ENCODE peak calls at places on chromosomes 12 and 14, in four cellular contexts. N is esophagus squamous epithelium, C is prostate gland, M is ovary. G is an unnamed sample. For H3K27me3 and H3K4me1, the result is how much of the 10 kb centered on the place peaks cover.

GRCh38 chr14:20802341-20803084 is at the start of gene RNASE1:
- DNase-seq in N (no peak), C (no peak), M (peak), G (peak)

GRCh38 chr14:66508547-66508845 is 549 bp downstream of the GPHN start:
- DNase-seq in N (no peak), C (no peak), M (no peak), G (no peak)

GRCh38 chr12:512933-513332 is 53.2 kb downstream of the B4GALNT3 start:
- DNase-seq in N (no peak), C (no peak), M (no peak), G (no peak)

GRCh38 chr12:14871247-14871646 is 14.4 kb downstream of the MGP start:
- DNase-seq in N (no peak), C (no peak), M (no peak), G (no peak)

GRCh38 chr14:90924618-90925345 is 108.6 kb upstream of the TTC7B start:
- DNase-seq in N (no peak), C (no peak), M (no peak), G (peak)

GRCh38 chr12:90045559-90045958 is 336.9 kb upstream of the ATP2B1 start:
- DNase-seq in N (no peak), C (no peak), M (no peak), G (no peak)

GRCh38 chr12:86660488-86661171 is 404.4 kb upstream of the MGAT4C start:
- DNase-seq in N (no peak), C (no peak), M (no peak), G (no peak)

GRCh38 chr14:58882577-58883018 is 244.8 kb downstream of the DACT1 start:
- DNase-seq in N (no peak), C (no peak), M (no peak), G (no peak)

GRCh38 chr12:73612571-73612970 is 925.1 kb upstream of the ATXN7L3B start:
- DNase-seq in N (no peak), C (no peak), M (no peak), G (no peak)

DNA sequence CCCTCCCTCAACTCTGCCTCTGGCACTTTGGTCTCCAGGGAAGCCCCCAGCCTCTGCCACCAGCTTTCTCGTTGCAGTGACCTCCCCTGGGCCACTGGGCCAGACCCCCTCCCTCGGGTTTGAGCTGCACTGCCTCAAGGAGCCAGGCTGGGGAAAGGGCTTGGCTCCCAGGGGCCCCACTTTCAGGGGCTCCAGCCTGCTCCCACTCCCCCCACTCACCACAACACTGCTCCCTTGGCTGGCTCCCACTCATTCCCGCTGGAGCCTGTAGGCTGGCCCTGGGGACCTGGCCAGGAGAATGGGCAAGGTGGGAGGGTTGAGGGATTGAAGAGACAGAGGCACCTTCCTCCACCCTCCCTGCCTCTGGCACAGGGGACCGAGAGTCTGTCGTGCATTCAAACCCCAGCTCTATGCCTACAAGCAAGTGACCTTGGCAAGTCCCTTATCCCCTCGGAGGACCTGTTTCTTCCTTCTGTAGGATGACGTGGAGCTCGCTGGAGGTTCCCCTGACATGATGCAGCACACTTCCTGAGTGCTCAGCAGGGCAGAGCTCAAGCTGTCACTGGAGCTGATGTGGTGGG is 19.2 kb upstream of the KIF26A start:
- DNase-seq in N (no peak), C (no peak), M (peak), G (no peak)
- H3K27me3 ChIP-seq in N (under half), C (under half), M (under half), G (under half)

GRCh38 chr14:96362071-96362964 is 823 bp downstream of the ATG2B start:
- DNase-seq in N (no peak), C (peak), M (no peak), G (peak)

GRCh38 chr14:96359959-96360358 is 3.2 kb downstream of the ATG2B start:
- DNase-seq in N (no peak), C (no peak), M (no peak), G (no peak)

GRCh38 chr14:96363751-96364336 is 518 bp downstream of the GSKIP start:
- DNase-seq in N (no peak), C (peak), M (no peak), G (peak)

GRCh38 chr14:96364911-96365310 is 1.6 kb downstream of the GSKIP start:
- DNase-seq in N (no peak), C (no peak), M (no peak), G (no peak)

DNA sequence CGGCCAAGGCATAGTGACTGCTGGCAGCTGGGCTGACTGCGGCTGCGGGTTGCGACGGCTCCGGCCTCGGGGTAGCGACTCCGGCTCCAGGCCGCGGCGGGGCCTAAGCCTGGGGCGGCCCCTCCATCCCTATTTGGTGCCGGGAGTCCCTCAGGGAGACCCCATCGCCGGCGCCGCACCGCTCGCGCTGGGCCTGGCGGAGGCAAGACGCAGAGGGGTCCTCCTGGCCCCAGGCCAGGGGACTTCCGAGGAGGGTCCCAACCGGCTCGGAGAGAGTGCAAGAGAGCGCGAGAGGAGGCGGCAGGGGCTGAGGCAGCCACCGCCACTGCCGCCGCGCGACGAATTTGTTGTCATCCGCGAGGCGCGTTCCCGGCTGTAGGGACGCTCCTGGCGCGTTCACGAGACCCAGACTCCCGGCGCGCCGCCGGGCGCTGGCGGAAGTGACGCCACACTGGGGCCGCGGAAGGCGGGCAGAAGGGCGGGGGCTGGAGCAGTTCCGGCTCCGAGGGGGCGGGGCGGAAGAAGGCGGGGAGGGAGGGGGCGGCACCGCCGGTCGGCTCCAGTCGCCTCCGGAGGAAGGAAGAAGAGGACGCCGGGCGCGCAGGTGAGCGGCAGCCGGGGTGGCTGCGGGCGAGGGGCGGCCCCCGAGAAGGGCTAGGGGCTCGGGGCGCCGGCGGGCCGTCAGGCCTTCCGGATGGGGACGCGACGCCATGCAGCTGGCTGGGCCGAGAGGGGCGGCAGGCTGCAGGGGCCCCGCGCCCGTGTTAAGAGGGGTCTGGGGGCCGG is at the start of the genes ATG2B and GSKIP:
- DNase-seq in N (peak), C (peak), M (peak), G (peak)
- TF ChIP-seq POLR2A in N (peak), C (peak), M (peak), G (peak)

GRCh38 chr12:60162988-60163720 is 567.3 kb downstream of the SLC16A7 start:
- DNase-seq in N (no peak), C (no peak), M (no peak), G (no peak)
- H3K4me1 ChIP-seq in N (under half), C (under half), M (under half), G (under half)

GRCh38 chr12:54028324-54029201 is at the start of gene HOXC6:
- DNase-seq in N (no peak), C (no peak), M (peak), G (no peak)

GRCh38 chr12:54026640-54027441 is 1.4 kb upstream of the HOXC6 start:
- DNase-seq in N (no peak), C (no peak), M (peak), G (no peak)

GRCh38 chr12:54025507-54026393 is 2.5 kb upstream of the HOXC6 start:
- DNase-seq in N (no peak), C (no peak), M (peak), G (no peak)

GRCh38 chr12:54029529-54030441 is 1.5 kb downstream of the HOXC6 start:
- DNase-seq in N (no peak), C (no peak), M (peak), G (no peak)

GRCh38 chr12:54027442-54027786 is 826 bp upstream of the HOXC6 start:
- DNase-seq in N (no peak), C (no peak), M (no peak), G (no peak)
- H3K27me3 ChIP-seq in N (under half), C (half or more), M (under half), G (under half)

DNA sequence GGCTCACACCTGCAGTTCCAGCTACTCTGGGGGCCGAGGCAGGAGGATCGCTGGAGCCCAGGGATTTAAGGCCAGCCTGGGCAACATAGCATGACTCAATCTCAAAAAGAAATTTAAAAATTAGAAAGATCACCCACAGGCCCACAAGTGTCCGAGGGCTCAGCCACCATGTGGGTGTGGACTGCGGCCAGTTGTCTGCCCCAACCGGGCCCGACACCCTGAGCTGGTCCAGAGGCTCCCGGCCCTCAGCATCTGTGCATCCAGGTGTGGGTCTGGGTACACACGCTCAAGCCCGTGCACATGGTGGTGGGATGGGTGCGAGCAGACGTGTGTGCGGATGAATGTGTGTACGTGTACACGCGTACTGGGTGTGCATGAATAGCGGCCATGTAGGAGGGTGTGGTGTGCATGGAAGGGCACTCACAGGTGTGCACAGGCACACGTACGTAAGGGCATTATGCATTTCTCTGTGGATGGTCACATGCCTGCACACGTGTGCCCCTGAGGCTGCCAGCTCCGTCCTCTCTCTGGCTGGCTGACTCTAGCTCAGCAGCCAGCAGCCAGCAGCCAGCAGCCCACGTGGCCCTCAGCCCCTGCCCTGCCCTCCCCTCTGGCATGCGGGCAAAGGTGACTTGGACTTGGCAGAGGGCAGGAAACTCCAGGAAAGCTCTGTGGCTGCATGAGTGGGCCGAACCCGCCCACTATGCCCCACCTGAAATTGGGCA is 23.3 kb upstream of the NUDT14 start:
- DNase-seq in N (no peak), C (no peak), M (no peak), G (peak)
- TF ChIP-seq POLR2A in N (no peak), C (no peak), M (no peak), G (no peak)

GRCh38 chr12:6957741-6958608 is 6.8 kb downstream of the PTPN6 start:
- DNase-seq in N (no peak), C (no peak), M (no peak), G (no peak)
- H3K4me1 ChIP-seq in N (under half), C (under half), M (under half), G (under half)

DNA sequence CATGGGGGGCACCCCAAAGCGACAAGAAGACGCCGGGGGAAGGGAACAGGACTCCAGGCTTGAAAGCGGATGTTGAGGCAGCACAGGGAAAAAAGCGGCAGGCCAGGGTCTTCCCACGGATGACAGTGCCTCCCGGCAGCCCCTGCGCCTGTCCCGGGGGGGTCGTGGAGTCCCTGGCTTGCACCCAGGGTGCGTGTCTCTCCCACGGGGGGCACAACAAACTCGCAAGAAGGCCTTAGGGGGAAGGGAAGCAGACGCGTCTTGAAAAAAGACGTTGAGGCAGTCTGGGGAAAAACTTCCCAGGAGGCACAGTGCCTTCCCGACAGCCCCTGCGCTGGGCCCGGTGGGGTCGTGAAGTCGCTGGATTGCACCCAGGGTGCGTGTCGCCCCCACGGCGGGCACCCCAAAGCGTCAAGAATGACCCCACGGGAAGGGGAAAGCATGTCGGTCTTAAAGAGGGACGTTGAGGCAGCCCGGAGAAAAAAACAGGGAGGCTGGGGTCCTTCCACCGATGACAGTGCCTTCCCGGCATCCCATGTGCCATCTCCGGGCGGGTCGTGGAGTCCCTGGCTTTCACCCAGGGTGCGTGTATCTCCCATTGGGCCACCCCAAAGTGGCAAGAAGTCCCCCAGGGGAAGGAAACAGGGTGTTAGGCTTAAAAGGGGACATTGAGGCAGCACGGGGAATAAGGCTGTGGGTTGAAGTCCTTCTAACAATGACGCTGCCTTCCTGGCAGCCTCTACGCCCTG is 159.9 kb upstream of the ALG10B start:
- DNase-seq in N (no peak), C (no peak), M (no peak), G (no peak)
- H3K27me3 ChIP-seq in N (under half), C (under half), M (under half), G (under half)